ENCODE peak calls at places on chromosomes 6 and 20, in six cellular contexts. M is tibial artery, R is sigmoid colon, G is OCI-LY7, Y is psoas muscle, J is cardiac muscle cell. U is an unnamed sample.

GRCh38 chr6:131368077-131368911 is 204.7 kb upstream of the ARG1 start:
- DNase-seq in Y (peak), M (peak), J (peak), R (no peak), G (peak), U (peak)

GRCh38 chr20:9478801-9479200 is 35.6 kb upstream of the LAMP5 start:
- DNase-seq in Y (no peak), R (no peak), J (no peak), G (no peak), M (no peak), U (no peak)

GRCh38 chr6:31847276-31847978 is 15.2 kb downstream of the NEU1 start:
- DNase-seq in R (no peak), J (no peak), Y (no peak), G (no peak), M (no peak), U (no peak)

GRCh38 chr20:34768105-34768504 is 57.3 kb downstream of the NCOA6 start:
- DNase-seq in R (no peak), J (peak), M (no peak), Y (no peak), G (no peak), U (no peak)

GRCh38 chr6:162621246-162621645 is 106.3 kb downstream of the PRKN start:
- DNase-seq in J (peak), G (no peak), M (no peak), R (no peak), Y (no peak), U (no peak)

GRCh38 chr6:167795874-167796667 is 30.6 kb upstream of the AFDN start:
- DNase-seq in G (no peak), Y (peak), R (no peak), M (no peak), J (no peak), U (peak)

GRCh38 chr20:4476903-4477302 is 244.8 kb upstream of the PRND start:
- DNase-seq in Y (no peak), G (no peak), M (peak), R (no peak), J (no peak), U (no peak)

GRCh38 chr20:31579245-31579644 is 25.8 kb upstream of the ID1 start:
- DNase-seq in Y (no peak), M (no peak), G (no peak), J (no peak), R (no peak), U (no peak)

GRCh38 chr20:46058656-46059281 is 29.8 kb downstream of the SLC12A5 start:
- DNase-seq in J (no peak), R (peak), Y (no peak), M (no peak), G (no peak), U (no peak)

GRCh38 chr6:170128346-170128745 is 162.5 kb downstream of the DLL1 start:
- DNase-seq in G (no peak), J (no peak), M (peak), Y (no peak), R (peak), U (no peak)

GRCh38 chr6:45400021-45400420 is 22.3 kb upstream of the SUPT3H start:
- DNase-seq in Y (no peak), J (no peak), M (no peak), R (no peak), G (no peak), U (no peak)

GRCh38 chr6:75759207-75759606 is 10.2 kb downstream of the MYO6 start:
- DNase-seq in Y (no peak), J (no peak), M (no peak), G (no peak), R (no peak), U (no peak)

GRCh38 chr6:101294676-101295075 is 98.8 kb upstream of the GRIK2 start:
- DNase-seq in J (no peak), R (no peak), M (no peak), Y (no peak), G (no peak), U (no peak)

GRCh38 chr6:137660296-137660731 is 166.1 kb upstream of the OLIG3 start:
- DNase-seq in M (no peak), G (no peak), Y (no peak), J (no peak), R (no peak), U (no peak)

GRCh38 chr20:9323622-9324021 is 190.8 kb upstream of the LAMP5 start:
- DNase-seq in G (peak), M (no peak), Y (no peak), J (peak), R (no peak), U (no peak)

GRCh38 chr20:10625641-10626040 is 48.2 kb downstream of the JAG1 start:
- DNase-seq in R (no peak), M (no peak), J (no peak), G (no peak), Y (no peak), U (no peak)

GRCh38 chr6:71404967-71405278 is 116.3 kb downstream of the OGFRL1 start:
- DNase-seq in J (no peak), M (no peak), G (no peak), Y (no peak), R (no peak), U (no peak)
- H3K27ac ChIP-seq in J (peak), M (peak), G (no peak), Y (peak), R (peak), U (no peak)

GRCh38 chr6:2857185-2857579 is 15.5 kb upstream of the SERPINB1 start:
- DNase-seq in Y (no peak), G (no peak), M (no peak), J (no peak), R (peak), U (no peak)
- H3K27ac ChIP-seq in Y (no peak), G (peak), M (no peak), J (no peak), R (no peak), U (peak)

DNA sequence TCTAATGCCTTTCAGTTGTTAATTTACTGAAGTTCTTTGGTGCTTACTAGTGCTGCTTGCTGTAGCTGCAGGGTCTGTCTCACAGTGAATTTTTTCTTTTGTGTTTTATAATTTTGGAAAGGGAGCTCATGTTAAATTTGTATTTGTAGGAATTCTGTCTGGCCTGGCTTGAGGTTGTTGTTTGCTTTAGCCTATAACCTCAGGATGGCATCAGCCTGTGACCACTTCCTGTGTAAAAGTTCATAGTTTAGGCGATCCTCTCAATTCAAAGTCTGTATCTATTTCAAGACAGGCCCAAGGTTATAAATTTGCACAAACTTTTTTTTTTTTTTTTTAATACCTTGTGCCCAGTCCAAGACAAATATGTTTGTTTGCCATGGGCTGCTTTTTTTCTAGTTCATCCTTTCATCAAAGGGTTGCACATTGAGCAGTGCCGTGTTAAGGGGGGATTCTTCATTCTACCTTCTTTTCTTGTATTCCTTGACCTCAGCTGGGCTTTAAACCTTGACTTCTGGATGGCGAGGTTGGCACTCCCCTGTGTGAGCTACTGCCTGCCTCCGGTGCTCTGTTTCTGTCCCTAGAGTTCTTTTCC is 7.3 kb downstream of the RIPK1 start:
- DNase-seq in G (peak), J (peak), M (no peak), R (no peak), Y (no peak), U (no peak)
- H3K27ac ChIP-seq in G (peak), J (no peak), M (no peak), R (no peak), Y (no peak), U (no peak)

GRCh38 chr6:89351632-89352328 is 742 bp downstream of the UBE2J1 start:
- DNase-seq in R (no peak), Y (no peak), M (no peak), J (no peak), G (no peak), U (no peak)
- H3K27ac ChIP-seq in R (peak), Y (peak), M (peak), J (peak), G (peak), U (peak)

DNA sequence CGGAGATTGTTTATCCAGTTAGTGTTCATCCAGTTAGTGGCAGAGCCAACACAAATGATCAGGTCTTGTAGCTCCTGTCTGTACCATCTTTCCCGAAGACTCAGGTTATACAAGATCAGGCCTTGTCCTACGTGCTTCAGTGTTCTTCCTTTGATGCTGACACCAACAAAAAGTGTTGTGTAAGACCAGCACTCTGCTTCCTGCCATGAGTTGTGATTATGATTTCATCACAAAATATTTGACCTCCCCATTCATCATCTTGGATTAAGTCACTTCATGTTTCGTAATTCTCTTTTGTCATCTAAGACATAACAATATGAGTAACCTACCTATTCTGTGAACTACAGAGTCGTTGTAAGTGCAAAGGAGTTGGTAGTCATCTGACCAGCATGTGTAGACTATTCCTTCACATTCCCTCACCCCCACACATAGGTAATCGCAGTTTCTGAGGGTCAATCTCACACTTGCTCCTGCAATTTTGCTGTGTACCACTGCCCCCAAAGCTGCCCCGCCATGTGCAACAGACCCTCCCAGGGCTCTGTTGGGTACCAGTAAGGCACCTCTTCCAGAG is 135.6 kb upstream of the SLC22A23 start:
- DNase-seq in M (no peak), Y (no peak), J (peak), G (no peak), R (no peak), U (no peak)
- H3K27ac ChIP-seq in M (no peak), Y (peak), J (no peak), G (no peak), R (peak), U (no peak)

GRCh38 chr6:55621244-55621643 is 42.3 kb upstream of the HMGCLL1 start:
- DNase-seq in R (no peak), J (no peak), G (no peak), M (no peak), Y (no peak), U (no peak)
- H3K27ac ChIP-seq in R (no peak), J (no peak), G (no peak), M (no peak), Y (no peak), U (no peak)

DNA sequence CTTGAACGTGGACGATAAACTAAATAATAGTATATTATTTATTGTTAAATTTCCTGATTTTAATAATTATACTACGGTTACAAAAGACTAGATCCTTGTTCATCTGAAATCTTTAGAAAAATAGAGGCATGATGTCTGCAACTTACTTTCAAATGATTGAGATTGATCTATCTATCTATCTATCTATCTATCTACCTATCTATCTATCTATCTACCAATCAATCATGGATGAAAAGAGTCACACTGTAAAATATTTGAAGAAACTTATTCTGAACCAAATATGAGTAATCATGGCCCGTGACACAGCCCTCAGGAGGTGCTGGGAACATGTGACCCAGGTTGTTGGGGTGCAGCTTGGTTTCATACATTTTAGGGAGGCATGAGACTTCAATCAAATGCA is 11.7 kb upstream of the BLCAP start:
- DNase-seq in J (no peak), Y (no peak), R (no peak), M (no peak), G (no peak), U (no peak)
- H3K27ac ChIP-seq in J (no peak), Y (no peak), R (no peak), M (no peak), G (no peak), U (no peak)

U was measured in substantia nigra.